ENCODE peak calls at places on chromosome 17, in nine cellular contexts. Q, G, P, K, O, I, U, T and E are unnamed samples.
A peak's percentile ranks its signal among the peaks of the same experiment; 100 is the strongest.

GRCh38 chr17:57604771-57605733 is 140.0 kb downstream of the CCDC182 start:
- DNase-seq in U (peak; percentile 19), G (no peak), P (peak; percentile 90), O (peak; percentile 74), Q (no peak), I (peak; percentile 65), T (peak; percentile 69), K (no peak), E (no peak)

GRCh38 chr17:33234930-33235685 is 58.0 kb downstream of the ASIC2 start:
- DNase-seq in O (no peak), I (peak; percentile 96), T (peak; percentile 96), Q (no peak), U (peak; percentile 14), K (no peak), G (no peak), P (no peak), E (peak; percentile 51)

GRCh38 chr17:17849863-17850373 is 13.1 kb upstream of the SREBF1 start:
- DNase-seq in T (peak; percentile 67), G (peak; percentile 58), P (no peak), O (peak; percentile 73), U (peak; percentile 85), I (peak; percentile 66), Q (peak; percentile 44), K (no peak), E (no peak)

GRCh38 chr17:64196626-64197025 is 66.4 kb downstream of the TEX2 start:
- DNase-seq in G (no peak), T (peak; percentile 88), U (no peak), Q (no peak), K (no peak), I (peak; percentile 68), P (no peak), O (no peak), E (no peak)

GRCh38 chr17:82298538-82299421 is 18.6 kb downstream of the CD7 start:
- DNase-seq in O (no peak), G (no peak), I (no peak), K (no peak), T (no peak), Q (no peak), U (peak; percentile 32), P (no peak), E (no peak)

GRCh38 chr17:30433514-30433913 is 43.7 kb upstream of the GOSR1 start:
- DNase-seq in Q (no peak), I (peak; percentile 94), G (no peak), P (peak; percentile 53), K (no peak), U (no peak), O (no peak), T (peak; percentile 93), E (peak; percentile 51)

GRCh38 chr17:49401971-49402491 is 12.7 kb downstream of the PHB1 start:
- DNase-seq in P (no peak), T (no peak), U (no peak), Q (no peak), K (no peak), O (no peak), I (no peak), G (no peak), E (peak; percentile 94)

GRCh38 chr17:79861371-79862216 is 22.4 kb upstream of the CBX4 start:
- DNase-seq in G (no peak), P (no peak), K (no peak), I (no peak), Q (no peak), T (no peak), U (no peak), O (no peak), E (no peak)

GRCh38 chr17:36705651-36706436 is 104.5 kb downstream of the MRM1 start:
- DNase-seq in Q (peak; percentile 19), K (peak; percentile 60), T (peak; percentile 47), I (peak; percentile 30), O (peak; percentile 72), P (peak; percentile 77), U (peak; percentile 50), G (peak; percentile 63), E (peak; percentile 56)

GRCh38 chr17:41026668-41027471 is at the start of gene KRTAP1-5:
- DNase-seq in U (no peak), K (no peak), P (no peak), T (peak; percentile 82), I (peak; percentile 85), O (no peak), Q (no peak), G (no peak), E (no peak)

GRCh38 chr17:63843387-63844292 is 1.2 kb upstream of the SMARCD2 start:
- DNase-seq in U (no peak), I (peak; percentile 66), P (no peak), Q (no peak), O (no peak), G (peak; percentile 78), K (no peak), T (peak; percentile 85), E (no peak)

GRCh38 chr17:27549251-27549919 is 81.6 kb upstream of the LGALS9 start:
- DNase-seq in P (no peak), O (no peak), G (no peak), Q (no peak), U (no peak), T (no peak), I (no peak), K (no peak), E (no peak)

GRCh38 chr17:40364121-40364861 is at the start of gene GJD3:
- DNase-seq in Q (no peak), T (no peak), O (no peak), G (no peak), I (peak; percentile 43), K (no peak), U (no peak), P (no peak), E (no peak)